ENCODE peak calls at places on chromosomes 11 and 22, in four cellular contexts. S is mucosa of descending colon; N is activated effector memory CD4-positive, alpha-beta T cell treated with Interleukin-2 at 50 U/mL for 16 hours; E is posterior cingulate gyrus. M is an unnamed sample.

GRCh38 chr22:37566903-37567798 is 6.9 kb downstream of the CDC42EP1 start:
- DNase-seq in E (peak), S (peak), N (peak), M (peak)

GRCh38 chr11:126140932-126141291 is 70.5 kb downstream of the RPUSD4 start:
- DNase-seq in S (peak), N (no peak), E (no peak), M (peak)

GRCh38 chr11:68750197-68750987 is 928 bp downstream of the TESMIN start:
- DNase-seq in E (no peak), S (peak), N (peak), M (peak)

GRCh38 chr11:86510674-86511073 is 136.0 kb downstream of the CCDC81 start:
- DNase-seq in N (no peak), S (no peak), E (no peak), M (no peak)

GRCh38 chr11:89184021-89184420 is 6.3 kb downstream of the TYR start:
- DNase-seq in S (no peak), N (no peak), E (no peak), M (no peak)

GRCh38 chr11:8083871-8084281 is 2.9 kb downstream of the TUB start:
- DNase-seq in S (no peak), E (no peak), N (no peak), M (no peak)

GRCh38 chr22:47089374-47089773 is 326.9 kb downstream of the TBC1D22A start:
- DNase-seq in E (no peak), S (no peak), N (no peak), M (peak)

GRCh38 chr11:26960265-26960664 is 33.6 kb upstream of the FIBIN start:
- DNase-seq in N (no peak), S (no peak), E (no peak), M (no peak)

GRCh38 chr22:47865626-47866025 is 1103.2 kb downstream of the TBC1D22A start:
- DNase-seq in S (no peak), E (no peak), N (no peak), M (no peak)

GRCh38 chr11:71381781-71382505 is 66.2 kb downstream of the DHCR7 start:
- DNase-seq in E (no peak), N (no peak), S (no peak), M (no peak)

M was measured in tibial artery.